ENCODE peak calls at places on chromosome 2, in eight cellular contexts. One of them, this sample, is unnamed.

GRCh38 chr2:235963853-235964577 is 204.2 kb downstream of the GBX2 start:
- DNase-seq in dorsolateral prefrontal cortex: no peak
- DNase-seq in cardiac fibroblast: no peak
- DNase-seq in choroid plexus epithelial cell: no peak
- DNase-seq in nephron progenitor cell: no peak
- DNase-seq in uterus: no peak
- DNase-seq in K562: no peak
- DNase-seq in foreskin fibroblast: no peak
- DNase-seq in this sample: no peak

GRCh38 chr2:205245652-205246051 is 436.6 kb upstream of the NRP2 start:
- DNase-seq in dorsolateral prefrontal cortex: no peak
- DNase-seq in cardiac fibroblast: peak; percentile 70
- DNase-seq in choroid plexus epithelial cell: peak; percentile 11
- DNase-seq in nephron progenitor cell: no peak
- DNase-seq in uterus: no peak
- DNase-seq in K562: no peak
- DNase-seq in foreskin fibroblast: peak; percentile 56
- DNase-seq in this sample: no peak

GRCh38 chr2:28454016-28454930 is 41.6 kb upstream of the PLB1 start:
- DNase-seq in dorsolateral prefrontal cortex: no peak
- DNase-seq in cardiac fibroblast: peak; percentile 28
- DNase-seq in choroid plexus epithelial cell: no peak
- DNase-seq in nephron progenitor cell: no peak
- DNase-seq in uterus: no peak
- DNase-seq in K562: no peak
- DNase-seq in foreskin fibroblast: peak; percentile 67
- DNase-seq in this sample: no peak

GRCh38 chr2:221997100-221997499 is 301.7 kb downstream of the PAX3 start:
- DNase-seq in dorsolateral prefrontal cortex: no peak
- DNase-seq in cardiac fibroblast: peak; percentile 46
- DNase-seq in choroid plexus epithelial cell: peak; percentile 74
- DNase-seq in nephron progenitor cell: no peak
- DNase-seq in uterus: no peak
- DNase-seq in K562: no peak
- DNase-seq in foreskin fibroblast: peak; percentile 73
- DNase-seq in this sample: no peak

GRCh38 chr2:144644549-144644948 is 124.6 kb upstream of the ZEB2 start:
- DNase-seq in dorsolateral prefrontal cortex: no peak
- DNase-seq in cardiac fibroblast: no peak
- DNase-seq in choroid plexus epithelial cell: no peak
- DNase-seq in nephron progenitor cell: no peak
- DNase-seq in uterus: no peak
- DNase-seq in K562: no peak
- DNase-seq in foreskin fibroblast: no peak
- DNase-seq in this sample: no peak

GRCh38 chr2:241859436-241860183 is 916 bp upstream of the PDCD1 start:
- DNase-seq in dorsolateral prefrontal cortex: no peak
- DNase-seq in cardiac fibroblast: peak; percentile 42
- DNase-seq in choroid plexus epithelial cell: peak; percentile 51
- DNase-seq in nephron progenitor cell: peak; percentile 17
- DNase-seq in uterus: peak; percentile 76
- DNase-seq in K562: peak; percentile 71
- DNase-seq in foreskin fibroblast: peak; percentile 56
- DNase-seq in this sample: no peak

GRCh38 chr2:68812256-68812655 is 58.9 kb downstream of the BMP10 start:
- DNase-seq in dorsolateral prefrontal cortex: peak; percentile 50
- DNase-seq in cardiac fibroblast: no peak
- DNase-seq in choroid plexus epithelial cell: no peak
- DNase-seq in nephron progenitor cell: no peak
- DNase-seq in uterus: no peak
- DNase-seq in K562: no peak
- DNase-seq in foreskin fibroblast: no peak
- DNase-seq in this sample: no peak

GRCh38 chr2:204282081-204282480 is 263.2 kb upstream of the PARD3B start:
- DNase-seq in dorsolateral prefrontal cortex: no peak
- DNase-seq in cardiac fibroblast: no peak
- DNase-seq in choroid plexus epithelial cell: no peak
- DNase-seq in nephron progenitor cell: no peak
- DNase-seq in uterus: no peak
- DNase-seq in K562: no peak
- DNase-seq in foreskin fibroblast: no peak
- DNase-seq in this sample: no peak

GRCh38 chr2:110903548-110903947 is 171.2 kb downstream of the ACOXL start:
- DNase-seq in dorsolateral prefrontal cortex: peak; percentile 48
- DNase-seq in cardiac fibroblast: no peak
- DNase-seq in choroid plexus epithelial cell: no peak
- DNase-seq in nephron progenitor cell: no peak
- DNase-seq in uterus: no peak
- DNase-seq in K562: no peak
- DNase-seq in foreskin fibroblast: peak; percentile 6
- DNase-seq in this sample: no peak

GRCh38 chr2:86102157-86102556 is 3.5 kb downstream of the POLR1A start:
- DNase-seq in dorsolateral prefrontal cortex: no peak
- DNase-seq in cardiac fibroblast: no peak
- DNase-seq in choroid plexus epithelial cell: no peak
- DNase-seq in nephron progenitor cell: no peak
- DNase-seq in uterus: no peak
- DNase-seq in K562: no peak
- DNase-seq in foreskin fibroblast: no peak
- DNase-seq in this sample: no peak

GRCh38 chr2:86107031-86107430 is 996 bp downstream of the PTCD3 start:
- DNase-seq in dorsolateral prefrontal cortex: no peak
- DNase-seq in cardiac fibroblast: no peak
- DNase-seq in choroid plexus epithelial cell: no peak
- DNase-seq in nephron progenitor cell: no peak
- DNase-seq in uterus: no peak
- DNase-seq in K562: no peak
- DNase-seq in foreskin fibroblast: peak; percentile 15
- DNase-seq in this sample: no peak

GRCh38 chr2:86105252-86105968 is at the start of gene POLR1A:
- DNase-seq in dorsolateral prefrontal cortex: peak; percentile 90
- DNase-seq in cardiac fibroblast: peak; percentile 97
- DNase-seq in choroid plexus epithelial cell: peak; percentile 98
- DNase-seq in nephron progenitor cell: peak; percentile 83
- DNase-seq in uterus: peak; percentile 92
- DNase-seq in K562: peak; percentile 80
- DNase-seq in foreskin fibroblast: peak; percentile 96
- DNase-seq in this sample: peak; percentile 71

DNA sequence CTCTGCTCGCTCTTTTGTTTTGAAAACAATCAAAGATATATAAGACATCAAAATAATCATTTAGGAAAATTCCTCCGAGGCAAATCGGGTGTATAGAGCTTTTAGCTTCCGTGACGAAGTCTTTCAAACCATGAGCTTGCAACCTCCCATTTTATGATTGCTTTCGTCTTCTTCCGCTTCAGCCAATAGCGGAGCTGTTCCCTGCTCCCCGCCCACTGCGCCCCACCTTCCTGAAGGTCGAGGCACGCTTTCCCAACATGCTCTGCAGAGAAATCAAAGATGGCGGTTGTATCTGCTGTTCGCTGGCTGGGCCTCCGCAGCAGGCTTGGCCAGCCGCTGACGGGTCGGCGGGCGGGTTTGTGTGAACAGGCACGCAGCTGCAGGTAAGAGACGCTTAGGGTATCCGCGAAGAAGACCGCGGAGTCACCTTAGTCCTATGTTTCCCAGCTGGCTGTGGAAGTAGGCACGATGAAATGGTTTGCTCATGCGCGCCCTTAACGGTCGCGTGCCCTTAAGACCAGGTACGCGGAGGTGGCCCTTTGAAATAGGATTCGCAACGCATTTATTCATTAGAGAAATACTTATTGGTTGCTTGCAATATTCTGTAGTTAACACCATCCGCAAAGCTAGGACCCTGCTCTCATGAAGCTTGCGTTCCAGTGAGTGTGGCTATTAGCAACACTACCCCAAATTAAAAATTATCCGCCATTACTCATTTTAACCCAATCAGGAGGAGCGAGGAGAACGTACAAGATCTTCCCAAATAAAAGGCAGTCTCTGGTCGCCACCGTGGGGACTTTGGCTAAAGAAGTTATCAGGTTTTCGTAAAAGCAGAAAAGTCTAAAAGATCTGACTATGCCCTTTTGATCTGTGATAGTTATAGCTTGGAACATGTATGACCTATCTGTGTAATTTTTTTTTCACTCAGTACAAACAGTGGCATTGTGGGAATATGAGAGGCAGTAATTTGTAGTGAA is at the start of gene PTCD3:
- DNase-seq in dorsolateral prefrontal cortex: peak; percentile 93
- DNase-seq in cardiac fibroblast: peak; percentile 97
- DNase-seq in choroid plexus epithelial cell: peak; percentile 98
- DNase-seq in nephron progenitor cell: peak; percentile 92
- DNase-seq in uterus: peak; percentile 93
- DNase-seq in K562: peak; percentile 91
- DNase-seq in foreskin fibroblast: peak; percentile 97
- DNase-seq in this sample: peak; percentile 84
- TF ChIP-seq CTCF in dorsolateral prefrontal cortex: no peak
- TF ChIP-seq CTCF in cardiac fibroblast: no peak
- TF ChIP-seq CTCF in choroid plexus epithelial cell: no peak
- TF ChIP-seq CTCF in nephron progenitor cell: no peak
- TF ChIP-seq CTCF in uterus: no peak
- TF ChIP-seq CTCF in K562: peak; percentile 8
- TF ChIP-seq CTCF in foreskin fibroblast: no peak
- TF ChIP-seq CTCF in this sample: no peak

DNA sequence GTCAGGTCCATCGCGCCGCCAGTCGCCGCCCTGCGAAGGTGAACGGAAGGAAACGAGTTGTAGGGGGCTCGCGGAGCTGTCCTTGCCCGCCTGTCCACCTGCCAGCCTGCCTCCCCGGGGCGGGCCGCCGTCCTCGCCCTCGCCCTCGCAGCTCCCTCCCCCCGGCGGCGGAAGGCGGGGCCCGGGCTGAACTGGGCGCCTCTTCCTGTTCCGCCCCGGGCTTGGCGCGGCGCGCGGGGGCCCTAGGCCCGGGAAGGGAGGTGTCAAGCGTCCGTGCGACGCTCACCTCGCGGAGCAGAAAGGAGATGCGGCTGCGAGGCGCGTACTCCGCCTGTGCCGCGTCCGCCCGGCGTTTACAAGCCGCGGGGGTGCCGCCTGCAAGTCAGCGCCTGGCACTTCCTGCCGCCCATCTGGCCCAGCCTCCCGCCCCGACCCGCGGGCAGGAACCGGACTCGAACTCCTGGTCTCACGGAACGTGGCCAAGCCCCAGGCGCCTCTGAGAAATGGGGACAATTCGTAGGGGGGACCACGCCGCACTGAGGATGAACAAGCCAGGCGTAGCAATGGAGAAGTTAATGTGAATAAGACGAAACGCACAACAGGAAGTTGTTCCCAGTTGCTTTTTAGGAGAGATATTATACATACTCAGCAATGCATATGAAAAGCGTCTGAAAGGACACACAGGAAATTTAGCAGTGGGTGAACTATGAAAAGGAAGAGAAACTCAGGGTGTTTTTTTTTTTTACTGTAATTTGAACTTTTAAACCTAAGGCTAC is at the start of gene CNPPD1:
- DNase-seq in dorsolateral prefrontal cortex: peak; percentile 93
- DNase-seq in cardiac fibroblast: peak; percentile 74
- DNase-seq in choroid plexus epithelial cell: peak; percentile 76
- DNase-seq in nephron progenitor cell: peak; percentile 86
- DNase-seq in uterus: peak; percentile 82
- DNase-seq in K562: peak; percentile 85
- DNase-seq in foreskin fibroblast: peak; percentile 96
- DNase-seq in this sample: peak; percentile 61
- TF ChIP-seq CTCF in dorsolateral prefrontal cortex: no peak
- TF ChIP-seq CTCF in cardiac fibroblast: no peak
- TF ChIP-seq CTCF in choroid plexus epithelial cell: no peak
- TF ChIP-seq CTCF in nephron progenitor cell: no peak
- TF ChIP-seq CTCF in uterus: peak; percentile 13
- TF ChIP-seq CTCF in K562: no peak
- TF ChIP-seq CTCF in foreskin fibroblast: no peak
- TF ChIP-seq CTCF in this sample: no peak

DNA sequence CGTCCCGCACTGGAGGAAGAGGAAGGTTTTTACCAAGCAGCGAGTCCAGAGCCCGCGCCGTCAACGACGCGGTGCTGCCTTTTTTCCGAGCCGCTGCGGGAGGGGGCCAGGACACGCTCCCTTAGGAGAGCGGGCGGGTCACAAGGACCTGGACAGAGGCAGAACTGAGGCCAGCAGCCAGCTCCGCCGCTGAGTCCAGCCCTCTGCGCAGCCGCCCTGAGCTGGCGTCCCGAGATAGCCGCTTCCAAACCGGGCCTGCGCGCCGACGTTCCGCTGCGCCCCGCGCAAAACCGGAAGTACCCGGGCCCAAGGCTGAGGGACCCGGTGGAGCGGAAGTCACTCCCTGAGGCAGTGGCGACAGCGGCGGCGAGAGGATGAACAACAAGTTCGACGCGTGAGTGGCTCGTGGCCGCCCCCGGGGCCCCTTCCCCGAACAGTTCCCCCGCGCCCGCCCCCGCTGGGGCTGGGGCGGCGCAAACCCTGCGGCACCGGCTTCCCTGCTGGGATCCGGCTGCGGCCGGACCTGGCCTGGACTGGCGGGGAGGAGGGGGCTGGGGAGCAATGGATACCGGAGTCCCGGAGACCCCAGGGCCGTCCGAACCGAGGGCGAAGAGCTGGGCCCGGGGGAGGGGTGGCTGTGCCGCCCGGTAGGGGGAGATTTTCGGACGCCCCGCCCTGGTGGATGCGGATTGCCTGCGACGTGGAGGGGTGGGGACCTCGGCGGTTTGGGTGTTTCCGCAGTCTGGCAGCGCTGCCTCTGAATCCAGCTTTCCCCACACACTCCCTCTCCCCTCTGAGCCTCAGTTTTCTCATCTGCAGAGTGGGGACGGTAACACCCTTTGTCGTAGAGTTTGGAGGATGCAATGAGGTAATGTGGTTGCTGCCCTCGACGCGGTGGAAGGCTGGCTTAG is at the start of the genes EIF4E2 and TIGD1:
- DNase-seq in dorsolateral prefrontal cortex: peak; percentile 96
- DNase-seq in cardiac fibroblast: peak; percentile 92
- DNase-seq in choroid plexus epithelial cell: peak; percentile 93
- DNase-seq in nephron progenitor cell: peak; percentile 93
- DNase-seq in uterus: peak; percentile 87
- DNase-seq in K562: peak; percentile 96
- DNase-seq in foreskin fibroblast: peak; percentile 98
- DNase-seq in this sample: peak; percentile 93
- TF ChIP-seq CTCF in dorsolateral prefrontal cortex: peak; percentile 59
- TF ChIP-seq CTCF in cardiac fibroblast: peak; percentile 33
- TF ChIP-seq CTCF in choroid plexus epithelial cell: peak; percentile 44
- TF ChIP-seq CTCF in nephron progenitor cell: peak; percentile 8
- TF ChIP-seq CTCF in uterus: peak; percentile 32
- TF ChIP-seq CTCF in K562: peak; percentile 15
- TF ChIP-seq CTCF in foreskin fibroblast: no peak
- TF ChIP-seq CTCF in this sample: peak; percentile 49

DNA sequence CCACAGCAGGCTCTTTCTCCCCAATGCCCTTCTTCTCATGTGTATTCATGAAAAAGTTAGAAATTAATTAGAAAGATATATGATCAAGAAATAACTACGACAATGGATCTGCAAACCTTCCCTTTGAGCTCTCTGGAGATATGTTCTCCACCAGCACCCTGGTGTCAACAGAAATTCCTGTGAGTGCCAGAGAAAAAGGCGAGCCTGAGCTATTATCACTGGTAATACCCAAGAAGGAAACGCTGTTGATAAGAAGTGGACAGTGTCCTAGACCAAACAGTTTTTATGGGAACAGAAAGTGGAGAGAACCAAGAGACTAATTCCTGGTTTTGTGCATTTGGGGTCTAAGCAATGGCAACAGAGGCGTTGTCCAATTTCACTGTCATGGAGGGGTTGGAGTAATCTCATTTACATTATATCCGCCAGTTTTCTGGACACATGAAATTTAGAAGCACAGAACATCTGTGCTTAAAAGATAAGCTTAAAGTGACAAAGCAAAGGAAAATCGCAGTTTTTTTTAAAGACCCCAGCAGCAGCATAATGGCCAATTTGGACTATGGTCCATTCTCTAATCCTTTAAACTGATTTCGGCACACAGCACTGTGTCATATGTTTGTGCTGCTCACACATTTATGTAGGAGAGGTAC is 47.2 kb upstream of the CDC42EP3 start:
- DNase-seq in dorsolateral prefrontal cortex: no peak
- DNase-seq in cardiac fibroblast: no peak
- DNase-seq in choroid plexus epithelial cell: no peak
- DNase-seq in nephron progenitor cell: no peak
- DNase-seq in uterus: no peak
- DNase-seq in K562: peak; percentile 45
- DNase-seq in foreskin fibroblast: no peak
- DNase-seq in this sample: no peak
- TF ChIP-seq CTCF in dorsolateral prefrontal cortex: no peak
- TF ChIP-seq CTCF in cardiac fibroblast: no peak
- TF ChIP-seq CTCF in choroid plexus epithelial cell: no peak
- TF ChIP-seq CTCF in nephron progenitor cell: no peak
- TF ChIP-seq CTCF in uterus: no peak
- TF ChIP-seq CTCF in K562: no peak
- TF ChIP-seq CTCF in foreskin fibroblast: no peak
- TF ChIP-seq CTCF in this sample: no peak

This sample was measured in neural crest cell.